ENCODE peak calls at places on chromosomes 11 and 22, in five cellular contexts. One of them, this sample, is unnamed.

GRCh38 chr11:4626207-4627105 is 10.8 kb upstream of the OR51D1 start:
- DNase-seq in HCT116: peak; percentile 75
- DNase-seq in tibial nerve: no peak
- DNase-seq in stomach: peak; percentile 64
- DNase-seq in IMR-90: peak; percentile 79
- DNase-seq in this sample: no peak

GRCh38 chr11:45846174-45846675 is 1.1 kb upstream of the CRY2 start:
- DNase-seq in tibial nerve: no peak
- DNase-seq in IMR-90: no peak
- DNase-seq in stomach: no peak
- DNase-seq in HCT116: no peak
- DNase-seq in this sample: no peak

GRCh38 chr22:27193215-27193614 is 535.8 kb downstream of the MIAT start:
- DNase-seq in stomach: no peak
- DNase-seq in IMR-90: no peak
- DNase-seq in tibial nerve: no peak
- DNase-seq in HCT116: no peak
- DNase-seq in this sample: no peak

GRCh38 chr22:37525073-37525745 is 6.0 kb upstream of the CARD10 start:
- DNase-seq in tibial nerve: no peak
- DNase-seq in stomach: no peak
- DNase-seq in HCT116: peak; percentile 60
- DNase-seq in IMR-90: peak; percentile 84
- DNase-seq in this sample: no peak

GRCh38 chr11:21396351-21397008 is 727.1 kb downstream of the NELL1 start:
- DNase-seq in IMR-90: no peak
- DNase-seq in HCT116: no peak
- DNase-seq in stomach: no peak
- DNase-seq in tibial nerve: no peak
- DNase-seq in this sample: no peak

GRCh38 chr22:49305966-49306631 is 521.6 kb downstream of the BRD1 start:
- DNase-seq in HCT116: no peak
- DNase-seq in IMR-90: no peak
- DNase-seq in stomach: peak; percentile 13
- DNase-seq in tibial nerve: no peak
- DNase-seq in this sample: no peak

GRCh38 chr11:72896431-72896830 is 82.2 kb downstream of the ATG16L2 start:
- DNase-seq in IMR-90: no peak
- DNase-seq in HCT116: no peak
- DNase-seq in tibial nerve: no peak
- DNase-seq in stomach: no peak
- DNase-seq in this sample: no peak

GRCh38 chr11:17148536-17148935 is 59.2 kb downstream of the PIK3C2A start:
- DNase-seq in IMR-90: peak; percentile 71
- DNase-seq in stomach: no peak
- DNase-seq in HCT116: no peak
- DNase-seq in tibial nerve: no peak
- DNase-seq in this sample: no peak

GRCh38 chr11:102656528-102656927 is 31.4 kb upstream of the MMP20 start:
- DNase-seq in stomach: no peak
- DNase-seq in HCT116: no peak
- DNase-seq in IMR-90: no peak
- DNase-seq in tibial nerve: no peak
- DNase-seq in this sample: no peak

GRCh38 chr11:111765320-111765983 is 737 bp downstream of the PPP2R1B start:
- DNase-seq in IMR-90: no peak
- DNase-seq in stomach: no peak
- DNase-seq in HCT116: no peak
- DNase-seq in tibial nerve: no peak
- DNase-seq in this sample: no peak

GRCh38 chr22:25629613-25630012 is 65.1 kb downstream of the GRK3 start:
- DNase-seq in IMR-90: no peak
- DNase-seq in stomach: no peak
- DNase-seq in tibial nerve: no peak
- DNase-seq in HCT116: no peak
- DNase-seq in this sample: no peak

GRCh38 chr11:19889531-19889930 is 176.9 kb downstream of the NAV2 start:
- DNase-seq in stomach: no peak
- DNase-seq in IMR-90: peak; percentile 38
- DNase-seq in tibial nerve: no peak
- DNase-seq in HCT116: no peak
- DNase-seq in this sample: no peak

GRCh38 chr11:69787457-69787856 is 12.3 kb upstream of the FGF4 start:
- DNase-seq in stomach: no peak
- DNase-seq in IMR-90: no peak
- DNase-seq in tibial nerve: no peak
- DNase-seq in HCT116: no peak
- DNase-seq in this sample: no peak

GRCh38 chr11:63937713-63938480 is 905 bp upstream of the NAA40 start:
- DNase-seq in tibial nerve: no peak
- DNase-seq in stomach: no peak
- DNase-seq in HCT116: no peak
- DNase-seq in IMR-90: no peak
- DNase-seq in this sample: no peak

GRCh38 chr11:78372114-78372768 is 45.4 kb downstream of the GAB2 start:
- DNase-seq in tibial nerve: no peak
- DNase-seq in IMR-90: no peak
- DNase-seq in HCT116: no peak
- DNase-seq in stomach: no peak
- DNase-seq in this sample: no peak

GRCh38 chr22:19909350-19910179 is 32.0 kb upstream of the COMT start:
- DNase-seq in stomach: peak; percentile 89
- DNase-seq in tibial nerve: peak; percentile 86
- DNase-seq in HCT116: peak; percentile 51
- DNase-seq in IMR-90: peak; percentile 73
- DNase-seq in this sample: peak; percentile 75

GRCh38 chr11:78022397-78023396 is at the start of gene KCTD14:
- DNase-seq in HCT116: no peak
- DNase-seq in IMR-90: no peak
- DNase-seq in stomach: peak; percentile 75
- DNase-seq in tibial nerve: no peak
- DNase-seq in this sample: no peak

GRCh38 chr11:5117588-5117987 is 20.6 kb downstream of the OR52A5 start:
- DNase-seq in IMR-90: no peak
- DNase-seq in stomach: no peak
- DNase-seq in HCT116: no peak
- DNase-seq in tibial nerve: no peak
- DNase-seq in this sample: no peak

GRCh38 chr22:24696551-24697001 is 77.9 kb downstream of the PIWIL3 start:
- DNase-seq in tibial nerve: no peak
- DNase-seq in IMR-90: no peak
- DNase-seq in HCT116: no peak
- DNase-seq in stomach: no peak
- DNase-seq in this sample: no peak

GRCh38 chr22:28942801-28943500 is 59.6 kb downstream of the ZNRF3 start:
- DNase-seq in IMR-90: no peak
- DNase-seq in tibial nerve: no peak
- DNase-seq in stomach: no peak
- DNase-seq in HCT116: no peak
- DNase-seq in this sample: no peak

GRCh38 chr22:40240671-40241070 is 62.9 kb downstream of the TNRC6B start:
- DNase-seq in HCT116: no peak
- DNase-seq in stomach: no peak
- DNase-seq in IMR-90: no peak
- DNase-seq in tibial nerve: no peak
- DNase-seq in this sample: peak; percentile 46

GRCh38 chr11:123519055-123519796 is 89.2 kb downstream of the GRAMD1B start:
- DNase-seq in tibial nerve: no peak
- DNase-seq in stomach: no peak
- DNase-seq in HCT116: peak; percentile 7
- DNase-seq in IMR-90: peak; percentile 27
- DNase-seq in this sample: no peak

GRCh38 chr11:75656044-75656726 is 12.7 kb downstream of the MAP6 start:
- DNase-seq in stomach: no peak
- DNase-seq in HCT116: no peak
- DNase-seq in tibial nerve: no peak
- DNase-seq in IMR-90: peak; percentile 4
- DNase-seq in this sample: no peak

GRCh38 chr11:71215372-71215965 is 36.9 kb downstream of the SHANK2 start:
- DNase-seq in stomach: no peak
- DNase-seq in IMR-90: no peak
- DNase-seq in tibial nerve: no peak
- DNase-seq in HCT116: no peak
- DNase-seq in this sample: no peak

GRCh38 chr22:26610983-26611382 is 6.8 kb downstream of the CRYBB1 start:
- DNase-seq in tibial nerve: no peak
- DNase-seq in IMR-90: peak; percentile 22
- DNase-seq in stomach: no peak
- DNase-seq in HCT116: no peak
- DNase-seq in this sample: no peak

GRCh38 chr11:115959098-115959497 is 454.9 kb upstream of the CADM1 start:
- DNase-seq in stomach: no peak
- DNase-seq in IMR-90: no peak
- DNase-seq in HCT116: no peak
- DNase-seq in tibial nerve: no peak
- DNase-seq in this sample: no peak

GRCh38 chr22:48718818-48719500 is 1108.7 kb downstream of the BRD1 start:
- DNase-seq in tibial nerve: no peak
- DNase-seq in IMR-90: no peak
- DNase-seq in HCT116: no peak
- DNase-seq in stomach: no peak
- DNase-seq in this sample: no peak

GRCh38 chr11:102456381-102456780 is 3.8 kb upstream of the TMEM123 start:
- DNase-seq in stomach: no peak
- DNase-seq in HCT116: no peak
- DNase-seq in tibial nerve: no peak
- DNase-seq in IMR-90: peak; percentile 39
- DNase-seq in this sample: no peak

GRCh38 chr22:32926600-32926999 is 125.1 kb downstream of the TIMP3 start:
- DNase-seq in HCT116: peak; percentile 21
- DNase-seq in tibial nerve: no peak
- DNase-seq in IMR-90: peak; percentile 34
- DNase-seq in stomach: no peak
- DNase-seq in this sample: no peak

GRCh38 chr22:42379961-42380537 is 52.2 kb downstream of the NFAM1 start:
- DNase-seq in IMR-90: no peak
- DNase-seq in tibial nerve: no peak
- DNase-seq in HCT116: no peak
- DNase-seq in stomach: no peak
- DNase-seq in this sample: no peak

GRCh38 chr11:94034207-94034606 is 13.1 kb downstream of the HEPHL1 start:
- DNase-seq in tibial nerve: no peak
- DNase-seq in HCT116: no peak
- DNase-seq in stomach: no peak
- DNase-seq in IMR-90: no peak
- DNase-seq in this sample: no peak

GRCh38 chr22:31313366-31314147 is 21.3 kb upstream of the PIK3IP1 start:
- DNase-seq in tibial nerve: peak; percentile 52
- DNase-seq in IMR-90: peak; percentile 61
- DNase-seq in stomach: peak; percentile 94
- DNase-seq in HCT116: peak; percentile 40
- DNase-seq in this sample: peak; percentile 37

GRCh38 chr11:111905391-111905790 is 6.2 kb downstream of the CRYAB start:
- DNase-seq in IMR-90: peak; percentile 22
- DNase-seq in tibial nerve: no peak
- DNase-seq in HCT116: no peak
- DNase-seq in stomach: no peak
- DNase-seq in this sample: no peak

DNA sequence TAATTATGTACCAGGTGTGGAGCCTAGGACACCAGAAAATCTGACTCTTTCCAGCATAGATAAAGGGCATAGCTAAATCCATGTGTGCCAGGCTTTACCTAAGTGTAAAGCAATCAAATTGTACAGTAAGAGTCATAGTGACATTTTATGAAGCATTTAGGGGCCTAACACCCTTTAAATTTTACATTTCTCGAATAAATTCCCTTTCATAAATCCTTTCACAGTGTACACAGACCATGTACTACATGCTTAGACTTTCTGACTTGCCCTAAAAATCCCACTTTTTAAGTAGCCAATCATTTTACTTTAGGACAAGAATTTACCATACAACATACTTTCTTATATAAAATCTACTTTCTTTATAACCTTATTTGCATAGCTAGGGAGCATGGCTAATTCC is 727.6 kb upstream of the LUZP2 start:
- DNase-seq in stomach: no peak
- DNase-seq in tibial nerve: no peak
- DNase-seq in HCT116: no peak
- DNase-seq in IMR-90: no peak
- DNase-seq in this sample: no peak
- H3K9me3 ChIP-seq in stomach: peaks cover 11% of the 10 kb centered on the region
- H3K9me3 ChIP-seq in tibial nerve: peaks cover 4% of the 10 kb centered on the region
- H3K9me3 ChIP-seq in HCT116: peaks cover 13% of the 10 kb centered on the region
- H3K9me3 ChIP-seq in IMR-90: peaks cover 12% of the 10 kb centered on the region
- H3K9me3 ChIP-seq in this sample: no peaks in the 10 kb centered on the region

GRCh38 chr11:12142179-12142578 is 31.8 kb downstream of the MICAL2 start:
- DNase-seq in tibial nerve: no peak
- DNase-seq in stomach: no peak
- DNase-seq in IMR-90: no peak
- DNase-seq in HCT116: no peak
- DNase-seq in this sample: no peak

GRCh38 chr11:12137938-12138731 is 27.7 kb downstream of the MICAL2 start:
- DNase-seq in tibial nerve: no peak
- DNase-seq in stomach: no peak
- DNase-seq in IMR-90: peak; percentile 98
- DNase-seq in HCT116: no peak
- DNase-seq in this sample: no peak

GRCh38 chr11:12139144-12139881 is 28.9 kb downstream of the MICAL2 start:
- DNase-seq in tibial nerve: no peak
- DNase-seq in IMR-90: peak; percentile 94
- DNase-seq in HCT116: no peak
- DNase-seq in stomach: no peak
- DNase-seq in this sample: no peak

GRCh38 chr11:12141283-12141682 is 30.9 kb downstream of the MICAL2 start:
- DNase-seq in tibial nerve: no peak
- DNase-seq in HCT116: no peak
- DNase-seq in stomach: no peak
- DNase-seq in IMR-90: no peak
- DNase-seq in this sample: no peak

GRCh38 chr11:12140186-12140938 is 30.0 kb downstream of the MICAL2 start:
- DNase-seq in tibial nerve: no peak
- DNase-seq in stomach: no peak
- DNase-seq in IMR-90: peak; percentile 52
- DNase-seq in HCT116: no peak
- DNase-seq in this sample: no peak
- H3K4me1 ChIP-seq in tibial nerve: peaks cover 23% of the 10 kb centered on the region
- H3K4me1 ChIP-seq in stomach: peaks cover 96% of the 10 kb centered on the region
- H3K4me1 ChIP-seq in IMR-90: peaks cover 59% of the 10 kb centered on the region
- H3K4me1 ChIP-seq in HCT116: no peaks in the 10 kb centered on the region
- H3K4me1 ChIP-seq in this sample: peaks cover 34% of the 10 kb centered on the region

DNA sequence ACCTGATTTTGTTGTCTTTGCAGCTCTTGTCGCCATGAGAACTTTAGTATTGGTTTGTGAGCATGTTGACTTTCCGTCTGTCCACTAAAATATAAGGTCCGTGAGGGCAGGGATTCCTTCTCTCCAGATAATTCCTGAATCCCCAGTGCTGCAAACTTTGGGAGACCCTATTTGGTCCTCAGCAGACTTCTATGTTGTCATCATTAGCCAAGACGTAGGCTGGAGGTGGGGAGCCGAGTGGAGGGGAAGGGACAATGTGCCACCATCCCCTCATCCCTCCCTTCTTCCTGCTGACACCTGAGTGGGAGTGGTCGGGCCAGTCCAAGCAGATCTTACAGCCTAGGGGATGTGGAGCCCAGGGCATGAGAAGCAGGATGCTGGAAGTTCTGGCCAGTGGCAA is 690.6 kb downstream of the TBC1D22A start:
- DNase-seq in HCT116: no peak
- DNase-seq in tibial nerve: no peak
- DNase-seq in stomach: no peak
- DNase-seq in IMR-90: no peak
- DNase-seq in this sample: no peak
- H3K9me3 ChIP-seq in HCT116: no peaks in the 10 kb centered on the region
- H3K9me3 ChIP-seq in tibial nerve: peaks cover 29% of the 10 kb centered on the region
- H3K9me3 ChIP-seq in stomach: peaks cover 21% of the 10 kb centered on the region
- H3K9me3 ChIP-seq in IMR-90: peaks cover 56% of the 10 kb centered on the region
- H3K9me3 ChIP-seq in this sample: no peaks in the 10 kb centered on the region

GRCh38 chr11:86809561-86809960 is 9.2 kb downstream of the PRSS23 start:
- DNase-seq in stomach: no peak
- DNase-seq in tibial nerve: no peak
- DNase-seq in IMR-90: no peak
- DNase-seq in HCT116: no peak
- DNase-seq in this sample: no peak
- H3K4me1 ChIP-seq in stomach: peaks cover 35% of the 10 kb centered on the region
- H3K4me1 ChIP-seq in tibial nerve: peaks cover 11% of the 10 kb centered on the region
- H3K4me1 ChIP-seq in IMR-90: peaks cover 7% of the 10 kb centered on the region
- H3K4me1 ChIP-seq in HCT116: peaks cover 22% of the 10 kb centered on the region
- H3K4me1 ChIP-seq in this sample: peaks cover 8% of the 10 kb centered on the region